ENCODE peak calls at places on chromosomes 1 and 21, in ten cellular contexts. One of them, this sample, is unnamed.

GRCh38 chr1:3652538-3653285 is 396 bp downstream of the TP73 start:
- DNase-seq in uterus: no peak
- DNase-seq in sigmoid colon: no peak
- DNase-seq in MM.1S: no peak
- DNase-seq in heart left ventricle: no peak
- DNase-seq in spleen: peak; percentile 78
- DNase-seq in pancreas: no peak
- DNase-seq in aorta: peak; percentile 74
- DNase-seq in A549: no peak
- DNase-seq in fibroblast of lung: no peak
- DNase-seq in this sample: no peak

GRCh38 chr21:34977333-34977732 is 71.8 kb downstream of the RUNX1 start:
- DNase-seq in uterus: no peak
- DNase-seq in sigmoid colon: no peak
- DNase-seq in MM.1S: no peak
- DNase-seq in heart left ventricle: no peak
- DNase-seq in spleen: no peak
- DNase-seq in pancreas: no peak
- DNase-seq in aorta: no peak
- DNase-seq in A549: no peak
- DNase-seq in fibroblast of lung: no peak
- DNase-seq in this sample: no peak

GRCh38 chr1:186076006-186076405 is 299.0 kb downstream of the TPR start:
- DNase-seq in uterus: no peak
- DNase-seq in sigmoid colon: no peak
- DNase-seq in MM.1S: no peak
- DNase-seq in heart left ventricle: no peak
- DNase-seq in spleen: no peak
- DNase-seq in pancreas: no peak
- DNase-seq in aorta: no peak
- DNase-seq in A549: no peak
- DNase-seq in fibroblast of lung: peak; percentile 32
- DNase-seq in this sample: no peak

GRCh38 chr1:201650608-201650933 is 111.6 kb downstream of the NAV1 start:
- DNase-seq in uterus: no peak
- DNase-seq in sigmoid colon: no peak
- DNase-seq in MM.1S: no peak
- DNase-seq in heart left ventricle: no peak
- DNase-seq in spleen: no peak
- DNase-seq in pancreas: no peak
- DNase-seq in aorta: no peak
- DNase-seq in A549: no peak
- DNase-seq in fibroblast of lung: no peak
- DNase-seq in this sample: no peak

GRCh38 chr21:44874497-44875331 is 1.2 kb upstream of the PTTG1IP start:
- DNase-seq in uterus: peak; percentile 78
- DNase-seq in sigmoid colon: peak; percentile 83
- DNase-seq in MM.1S: peak; percentile 75
- DNase-seq in heart left ventricle: peak; percentile 86
- DNase-seq in spleen: peak; percentile 93
- DNase-seq in pancreas: peak; percentile 70
- DNase-seq in aorta: peak; percentile 93
- DNase-seq in A549: no peak
- DNase-seq in fibroblast of lung: no peak
- DNase-seq in this sample: peak; percentile 88

GRCh38 chr1:25468037-25468436 is 37.3 kb downstream of the MACO1 start:
- DNase-seq in uterus: no peak
- DNase-seq in sigmoid colon: no peak
- DNase-seq in MM.1S: no peak
- DNase-seq in heart left ventricle: no peak
- DNase-seq in spleen: no peak
- DNase-seq in pancreas: peak; percentile 24
- DNase-seq in aorta: no peak
- DNase-seq in A549: no peak
- DNase-seq in fibroblast of lung: peak; percentile 49
- DNase-seq in this sample: no peak

GRCh38 chr1:10060311-10061100 is 27.7 kb downstream of the UBE4B start:
- DNase-seq in uterus: no peak
- DNase-seq in sigmoid colon: no peak
- DNase-seq in MM.1S: no peak
- DNase-seq in heart left ventricle: no peak
- DNase-seq in spleen: no peak
- DNase-seq in pancreas: no peak
- DNase-seq in aorta: peak; percentile 7
- DNase-seq in A549: no peak
- DNase-seq in fibroblast of lung: no peak
- DNase-seq in this sample: no peak

GRCh38 chr1:25017436-25018109 is 87.5 kb upstream of the RUNX3 start:
- DNase-seq in uterus: no peak
- DNase-seq in sigmoid colon: no peak
- DNase-seq in MM.1S: no peak
- DNase-seq in heart left ventricle: no peak
- DNase-seq in spleen: no peak
- DNase-seq in pancreas: no peak
- DNase-seq in aorta: no peak
- DNase-seq in A549: peak; percentile 23
- DNase-seq in fibroblast of lung: no peak
- DNase-seq in this sample: no peak

GRCh38 chr1:160338580-160338979 is 4.5 kb downstream of the COPA start:
- DNase-seq in uterus: no peak
- DNase-seq in sigmoid colon: no peak
- DNase-seq in MM.1S: no peak
- DNase-seq in heart left ventricle: no peak
- DNase-seq in spleen: no peak
- DNase-seq in pancreas: no peak
- DNase-seq in aorta: no peak
- DNase-seq in A549: no peak
- DNase-seq in fibroblast of lung: no peak
- DNase-seq in this sample: no peak

GRCh38 chr21:36990508-36991205 is 15.8 kb upstream of the RIPPLY3 start:
- DNase-seq in uterus: no peak
- DNase-seq in sigmoid colon: no peak
- DNase-seq in MM.1S: no peak
- DNase-seq in heart left ventricle: no peak
- DNase-seq in spleen: no peak
- DNase-seq in pancreas: no peak
- DNase-seq in aorta: no peak
- DNase-seq in A549: no peak
- DNase-seq in fibroblast of lung: no peak
- DNase-seq in this sample: no peak
- H3K27ac ChIP-seq in uterus: peak overlapping the region; percentile 91
- H3K27ac ChIP-seq in sigmoid colon: peak overlapping the region; percentile 86
- H3K27ac ChIP-seq in MM.1S: peak overlapping the region; percentile 72
- H3K27ac ChIP-seq in heart left ventricle: peak overlapping the region; percentile 94
- H3K27ac ChIP-seq in spleen: peak overlapping the region; percentile 94
- H3K27ac ChIP-seq in pancreas: peak overlapping the region; percentile 90
- H3K27ac ChIP-seq in aorta: peak overlapping the region; percentile 23
- H3K27ac ChIP-seq in A549: peak overlapping the region; percentile 80
- H3K27ac ChIP-seq in fibroblast of lung: peak overlapping the region; percentile 63
- H3K27ac ChIP-seq in this sample: peak overlapping the region; percentile 87

GRCh38 chr1:40693425-40693824 is 1.9 kb downstream of the NFYC start:
- DNase-seq in uterus: no peak
- DNase-seq in sigmoid colon: no peak
- DNase-seq in MM.1S: no peak
- DNase-seq in heart left ventricle: no peak
- DNase-seq in spleen: no peak
- DNase-seq in pancreas: no peak
- DNase-seq in aorta: no peak
- DNase-seq in A549: no peak
- DNase-seq in fibroblast of lung: no peak
- DNase-seq in this sample: no peak
- H3K27ac ChIP-seq in uterus: no peak overlapping the region
- H3K27ac ChIP-seq in sigmoid colon: peak overlapping the region; percentile 99
- H3K27ac ChIP-seq in MM.1S: no peak overlapping the region
- H3K27ac ChIP-seq in heart left ventricle: peak overlapping the region; percentile 41
- H3K27ac ChIP-seq in spleen: peak overlapping the region; percentile 100
- H3K27ac ChIP-seq in pancreas: no peak overlapping the region
- H3K27ac ChIP-seq in aorta: no peak overlapping the region
- H3K27ac ChIP-seq in A549: peak overlapping the region; percentile 100
- H3K27ac ChIP-seq in fibroblast of lung: no peak overlapping the region
- H3K27ac ChIP-seq in this sample: peak overlapping the region; percentile 99

DNA sequence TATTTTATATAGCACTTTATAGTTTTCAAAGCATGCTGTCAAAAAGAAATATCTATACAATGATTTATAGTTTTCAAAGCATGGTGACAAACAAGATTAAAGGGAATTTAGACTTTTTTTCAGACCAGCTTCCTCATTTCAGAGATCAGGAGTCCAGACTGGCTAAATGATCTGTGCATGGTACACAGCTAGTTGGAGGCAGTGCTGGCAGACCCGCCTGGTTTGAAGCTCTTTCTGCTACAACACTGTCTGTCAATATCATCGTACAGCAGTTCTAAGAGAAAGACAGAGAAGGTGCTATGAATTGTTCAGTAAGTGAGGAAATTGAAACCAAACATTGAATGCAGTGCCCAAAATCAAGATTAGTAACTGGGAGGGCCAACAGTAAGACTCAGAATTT is 479.0 kb downstream of the PTBP2 start:
- DNase-seq in uterus: no peak
- DNase-seq in sigmoid colon: no peak
- DNase-seq in MM.1S: no peak
- DNase-seq in heart left ventricle: no peak
- DNase-seq in spleen: no peak
- DNase-seq in pancreas: no peak
- DNase-seq in aorta: no peak
- DNase-seq in A549: no peak
- DNase-seq in fibroblast of lung: no peak
- DNase-seq in this sample: no peak
- H3K27ac ChIP-seq in uterus: no peak overlapping the region
- H3K27ac ChIP-seq in sigmoid colon: no peak overlapping the region
- H3K27ac ChIP-seq in MM.1S: no peak overlapping the region
- H3K27ac ChIP-seq in heart left ventricle: no peak overlapping the region
- H3K27ac ChIP-seq in spleen: no peak overlapping the region
- H3K27ac ChIP-seq in pancreas: no peak overlapping the region
- H3K27ac ChIP-seq in aorta: no peak overlapping the region
- H3K27ac ChIP-seq in A549: no peak overlapping the region
- H3K27ac ChIP-seq in fibroblast of lung: no peak overlapping the region
- H3K27ac ChIP-seq in this sample: no peak overlapping the region

GRCh38 chr1:53601867-53602266 is 137.1 kb downstream of the GLIS1 start:
- DNase-seq in uterus: no peak
- DNase-seq in sigmoid colon: peak; percentile 38
- DNase-seq in MM.1S: no peak
- DNase-seq in heart left ventricle: no peak
- DNase-seq in spleen: peak; percentile 61
- DNase-seq in pancreas: no peak
- DNase-seq in aorta: peak; percentile 42
- DNase-seq in A549: no peak
- DNase-seq in fibroblast of lung: no peak
- DNase-seq in this sample: no peak

GRCh38 chr1:53605181-53605580 is 133.8 kb downstream of the GLIS1 start:
- DNase-seq in uterus: no peak
- DNase-seq in sigmoid colon: peak; percentile 32
- DNase-seq in MM.1S: no peak
- DNase-seq in heart left ventricle: no peak
- DNase-seq in spleen: peak; percentile 41
- DNase-seq in pancreas: no peak
- DNase-seq in aorta: peak; percentile 33
- DNase-seq in A549: no peak
- DNase-seq in fibroblast of lung: no peak
- DNase-seq in this sample: no peak

GRCh38 chr1:53604291-53604919 is 134.6 kb downstream of the GLIS1 start:
- DNase-seq in uterus: no peak
- DNase-seq in sigmoid colon: no peak
- DNase-seq in MM.1S: no peak
- DNase-seq in heart left ventricle: no peak
- DNase-seq in spleen: peak; percentile 30
- DNase-seq in pancreas: no peak
- DNase-seq in aorta: peak; percentile 33
- DNase-seq in A549: no peak
- DNase-seq in fibroblast of lung: no peak
- DNase-seq in this sample: no peak

GRCh38 chr1:53602376-53602775 is 136.6 kb downstream of the GLIS1 start:
- DNase-seq in uterus: no peak
- DNase-seq in sigmoid colon: peak; percentile 26
- DNase-seq in MM.1S: no peak
- DNase-seq in heart left ventricle: no peak
- DNase-seq in spleen: peak; percentile 53
- DNase-seq in pancreas: no peak
- DNase-seq in aorta: peak; percentile 36
- DNase-seq in A549: no peak
- DNase-seq in fibroblast of lung: no peak
- DNase-seq in this sample: no peak

DNA sequence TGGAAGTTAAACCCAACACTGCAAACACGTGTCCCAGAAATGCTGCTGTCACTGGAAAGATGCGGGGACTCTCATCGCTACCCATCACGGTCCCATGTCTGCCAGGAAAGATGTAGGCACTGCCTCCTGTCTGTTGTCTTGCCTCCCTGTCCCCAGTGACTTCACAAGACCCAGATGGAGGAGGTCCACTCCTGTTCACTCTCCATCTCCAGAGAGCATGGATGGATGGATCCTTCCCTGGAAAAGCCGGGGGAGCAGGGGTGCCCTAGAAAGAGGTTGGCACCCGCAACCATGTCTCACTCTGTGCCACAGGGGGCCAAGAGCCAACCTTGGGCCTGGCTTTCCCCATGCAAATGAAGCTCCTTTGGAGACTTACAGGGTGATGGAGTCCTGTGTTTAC is 135.5 kb downstream of the GLIS1 start:
- DNase-seq in uterus: no peak
- DNase-seq in sigmoid colon: peak; percentile 15
- DNase-seq in MM.1S: no peak
- DNase-seq in heart left ventricle: no peak
- DNase-seq in spleen: peak; percentile 51
- DNase-seq in pancreas: no peak
- DNase-seq in aorta: peak; percentile 26
- DNase-seq in A549: no peak
- DNase-seq in fibroblast of lung: no peak
- DNase-seq in this sample: no peak
- H3K27ac ChIP-seq in uterus: no peak overlapping the region
- H3K27ac ChIP-seq in sigmoid colon: no peak overlapping the region
- H3K27ac ChIP-seq in MM.1S: no peak overlapping the region
- H3K27ac ChIP-seq in heart left ventricle: no peak overlapping the region
- H3K27ac ChIP-seq in spleen: no peak overlapping the region
- H3K27ac ChIP-seq in pancreas: no peak overlapping the region
- H3K27ac ChIP-seq in aorta: no peak overlapping the region
- H3K27ac ChIP-seq in A549: no peak overlapping the region
- H3K27ac ChIP-seq in fibroblast of lung: no peak overlapping the region
- H3K27ac ChIP-seq in this sample: no peak overlapping the region

GRCh38 chr1:28031173-28031572 is 57.2 kb downstream of the EYA3 start:
- DNase-seq in uterus: no peak
- DNase-seq in sigmoid colon: no peak
- DNase-seq in MM.1S: no peak
- DNase-seq in heart left ventricle: no peak
- DNase-seq in spleen: no peak
- DNase-seq in pancreas: no peak
- DNase-seq in aorta: no peak
- DNase-seq in A549: peak; percentile 1
- DNase-seq in fibroblast of lung: no peak
- DNase-seq in this sample: no peak
- H3K27ac ChIP-seq in uterus: no peak overlapping the region
- H3K27ac ChIP-seq in sigmoid colon: no peak overlapping the region
- H3K27ac ChIP-seq in MM.1S: peak overlapping the region; percentile 5
- H3K27ac ChIP-seq in heart left ventricle: no peak overlapping the region
- H3K27ac ChIP-seq in spleen: no peak overlapping the region
- H3K27ac ChIP-seq in pancreas: no peak overlapping the region
- H3K27ac ChIP-seq in aorta: no peak overlapping the region
- H3K27ac ChIP-seq in A549: no peak overlapping the region
- H3K27ac ChIP-seq in fibroblast of lung: no peak overlapping the region
- H3K27ac ChIP-seq in this sample: no peak overlapping the region

DNA sequence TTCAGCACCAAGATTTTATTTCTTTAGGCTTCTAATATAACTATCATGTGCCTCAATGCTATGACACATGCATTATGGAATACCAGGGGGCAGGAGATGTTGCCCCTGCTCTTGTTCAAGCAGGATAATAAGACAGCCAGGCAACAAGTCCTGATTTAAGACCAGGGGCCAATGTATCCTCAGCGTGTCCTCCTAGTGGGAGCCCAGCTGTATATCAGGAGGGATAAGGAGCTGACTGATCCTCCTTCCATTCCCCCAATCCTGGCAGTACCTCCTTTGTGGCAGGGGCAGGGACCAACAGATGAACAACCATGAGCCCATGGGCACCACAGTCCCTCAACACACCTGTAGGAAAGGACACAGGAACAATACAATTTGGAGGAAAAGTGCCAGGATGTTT is 29.3 kb downstream of the SORT1 start:
- DNase-seq in uterus: no peak
- DNase-seq in sigmoid colon: no peak
- DNase-seq in MM.1S: no peak
- DNase-seq in heart left ventricle: no peak
- DNase-seq in spleen: no peak
- DNase-seq in pancreas: no peak
- DNase-seq in aorta: no peak
- DNase-seq in A549: no peak
- DNase-seq in fibroblast of lung: no peak
- DNase-seq in this sample: no peak
- H3K27ac ChIP-seq in uterus: peak overlapping the region; percentile 77
- H3K27ac ChIP-seq in sigmoid colon: peak overlapping the region; percentile 76
- H3K27ac ChIP-seq in MM.1S: no peak overlapping the region
- H3K27ac ChIP-seq in heart left ventricle: peak overlapping the region; percentile 77
- H3K27ac ChIP-seq in spleen: peak overlapping the region; percentile 84
- H3K27ac ChIP-seq in pancreas: no peak overlapping the region
- H3K27ac ChIP-seq in aorta: peak overlapping the region; percentile 37
- H3K27ac ChIP-seq in A549: no peak overlapping the region
- H3K27ac ChIP-seq in fibroblast of lung: no peak overlapping the region
- H3K27ac ChIP-seq in this sample: peak overlapping the region; percentile 85

This sample was measured in tibial artery.